ENCODE peak calls at places on chromosomes 6 and 20, in five cellular contexts. One of them, this sample, is unnamed.

GRCh38 chr6:34657307-34657978 is 39.1 kb downstream of the ILRUN start:
- DNase-seq in activated naive CD8-positive, alpha-beta T cell treated with anti-CD3 and anti-CD28 coated beads for 36 hours: no peak
- DNase-seq in stimulated activated CD8-positive, alpha-beta memory T cell treated with anti-CD3 and anti-CD28 coated beads, Interleukin-7, amount 100 ng/mL, for 1 hour: no peak
- DNase-seq in activated gamma-delta T cell treated with Interleukin-2 at 50 U/mL for 16 hours: no peak
- DNase-seq in naive thymus-derived CD8-positive, alpha-beta T cell: no peak
- DNase-seq in this sample: peak; percentile 76

GRCh38 chr6:36204068-36204753 is 7.7 kb downstream of the BRPF3 start:
- DNase-seq in naive thymus-derived CD8-positive, alpha-beta T cell: peak; percentile 79
- DNase-seq in activated gamma-delta T cell treated with Interleukin-2 at 50 U/mL for 16 hours: peak; percentile 59
- DNase-seq in stimulated activated CD8-positive, alpha-beta memory T cell treated with anti-CD3 and anti-CD28 coated beads, Interleukin-7, amount 100 ng/mL, for 1 hour: peak; percentile 42
- DNase-seq in activated naive CD8-positive, alpha-beta T cell treated with anti-CD3 and anti-CD28 coated beads for 36 hours: peak; percentile 52
- DNase-seq in this sample: no peak

GRCh38 chr20:13464702-13465101 is 174.0 kb downstream of the TASP1 start:
- DNase-seq in activated gamma-delta T cell treated with Interleukin-2 at 50 U/mL for 16 hours: no peak
- DNase-seq in naive thymus-derived CD8-positive, alpha-beta T cell: no peak
- DNase-seq in stimulated activated CD8-positive, alpha-beta memory T cell treated with anti-CD3 and anti-CD28 coated beads, Interleukin-7, amount 100 ng/mL, for 1 hour: no peak
- DNase-seq in activated naive CD8-positive, alpha-beta T cell treated with anti-CD3 and anti-CD28 coated beads for 36 hours: no peak
- DNase-seq in this sample: no peak

GRCh38 chr20:44014807-44015732 is 100.4 kb downstream of the TOX2 start:
- DNase-seq in stimulated activated CD8-positive, alpha-beta memory T cell treated with anti-CD3 and anti-CD28 coated beads, Interleukin-7, amount 100 ng/mL, for 1 hour: no peak
- DNase-seq in activated gamma-delta T cell treated with Interleukin-2 at 50 U/mL for 16 hours: no peak
- DNase-seq in activated naive CD8-positive, alpha-beta T cell treated with anti-CD3 and anti-CD28 coated beads for 36 hours: no peak
- DNase-seq in naive thymus-derived CD8-positive, alpha-beta T cell: peak; percentile 1
- DNase-seq in this sample: peak; percentile 40

GRCh38 chr20:25081065-25081729 is 744 bp downstream of the VSX1 start:
- DNase-seq in activated naive CD8-positive, alpha-beta T cell treated with anti-CD3 and anti-CD28 coated beads for 36 hours: peak; percentile 55
- DNase-seq in stimulated activated CD8-positive, alpha-beta memory T cell treated with anti-CD3 and anti-CD28 coated beads, Interleukin-7, amount 100 ng/mL, for 1 hour: no peak
- DNase-seq in activated gamma-delta T cell treated with Interleukin-2 at 50 U/mL for 16 hours: peak; percentile 41
- DNase-seq in naive thymus-derived CD8-positive, alpha-beta T cell: no peak
- DNase-seq in this sample: no peak

GRCh38 chr20:47349365-47350180 is 6.9 kb downstream of the ZMYND8 start:
- DNase-seq in activated naive CD8-positive, alpha-beta T cell treated with anti-CD3 and anti-CD28 coated beads for 36 hours: no peak
- DNase-seq in naive thymus-derived CD8-positive, alpha-beta T cell: no peak
- DNase-seq in stimulated activated CD8-positive, alpha-beta memory T cell treated with anti-CD3 and anti-CD28 coated beads, Interleukin-7, amount 100 ng/mL, for 1 hour: no peak
- DNase-seq in activated gamma-delta T cell treated with Interleukin-2 at 50 U/mL for 16 hours: no peak
- DNase-seq in this sample: peak; percentile 21

GRCh38 chr20:35695245-35695749 is 3.9 kb downstream of the NFS1 start:
- DNase-seq in naive thymus-derived CD8-positive, alpha-beta T cell: no peak
- DNase-seq in activated gamma-delta T cell treated with Interleukin-2 at 50 U/mL for 16 hours: no peak
- DNase-seq in stimulated activated CD8-positive, alpha-beta memory T cell treated with anti-CD3 and anti-CD28 coated beads, Interleukin-7, amount 100 ng/mL, for 1 hour: no peak
- DNase-seq in activated naive CD8-positive, alpha-beta T cell treated with anti-CD3 and anti-CD28 coated beads for 36 hours: no peak
- DNase-seq in this sample: no peak

GRCh38 chr20:4065405-4065841 is 50.1 kb upstream of the RNF24 start:
- DNase-seq in stimulated activated CD8-positive, alpha-beta memory T cell treated with anti-CD3 and anti-CD28 coated beads, Interleukin-7, amount 100 ng/mL, for 1 hour: no peak
- DNase-seq in naive thymus-derived CD8-positive, alpha-beta T cell: no peak
- DNase-seq in activated gamma-delta T cell treated with Interleukin-2 at 50 U/mL for 16 hours: no peak
- DNase-seq in activated naive CD8-positive, alpha-beta T cell treated with anti-CD3 and anti-CD28 coated beads for 36 hours: no peak
- DNase-seq in this sample: no peak

GRCh38 chr6:117206951-117207687 is 58.2 kb upstream of the VGLL2 start:
- DNase-seq in stimulated activated CD8-positive, alpha-beta memory T cell treated with anti-CD3 and anti-CD28 coated beads, Interleukin-7, amount 100 ng/mL, for 1 hour: no peak
- DNase-seq in naive thymus-derived CD8-positive, alpha-beta T cell: no peak
- DNase-seq in activated gamma-delta T cell treated with Interleukin-2 at 50 U/mL for 16 hours: no peak
- DNase-seq in activated naive CD8-positive, alpha-beta T cell treated with anti-CD3 and anti-CD28 coated beads for 36 hours: no peak
- DNase-seq in this sample: no peak

GRCh38 chr20:39660251-39660650 is 698.1 kb downstream of the DHX35 start:
- DNase-seq in activated naive CD8-positive, alpha-beta T cell treated with anti-CD3 and anti-CD28 coated beads for 36 hours: no peak
- DNase-seq in naive thymus-derived CD8-positive, alpha-beta T cell: no peak
- DNase-seq in stimulated activated CD8-positive, alpha-beta memory T cell treated with anti-CD3 and anti-CD28 coated beads, Interleukin-7, amount 100 ng/mL, for 1 hour: no peak
- DNase-seq in activated gamma-delta T cell treated with Interleukin-2 at 50 U/mL for 16 hours: no peak
- DNase-seq in this sample: no peak

GRCh38 chr6:14068133-14068532 is 49.4 kb upstream of the CD83 start:
- DNase-seq in naive thymus-derived CD8-positive, alpha-beta T cell: no peak
- DNase-seq in activated naive CD8-positive, alpha-beta T cell treated with anti-CD3 and anti-CD28 coated beads for 36 hours: no peak
- DNase-seq in activated gamma-delta T cell treated with Interleukin-2 at 50 U/mL for 16 hours: no peak
- DNase-seq in stimulated activated CD8-positive, alpha-beta memory T cell treated with anti-CD3 and anti-CD28 coated beads, Interleukin-7, amount 100 ng/mL, for 1 hour: no peak
- DNase-seq in this sample: no peak

GRCh38 chr6:121651420-121651819 is 216.0 kb downstream of the GJA1 start:
- DNase-seq in stimulated activated CD8-positive, alpha-beta memory T cell treated with anti-CD3 and anti-CD28 coated beads, Interleukin-7, amount 100 ng/mL, for 1 hour: no peak
- DNase-seq in naive thymus-derived CD8-positive, alpha-beta T cell: no peak
- DNase-seq in activated naive CD8-positive, alpha-beta T cell treated with anti-CD3 and anti-CD28 coated beads for 36 hours: no peak
- DNase-seq in activated gamma-delta T cell treated with Interleukin-2 at 50 U/mL for 16 hours: no peak
- DNase-seq in this sample: no peak

GRCh38 chr6:28729501-28730402 is 194.0 kb downstream of the TRIM27 start:
- DNase-seq in activated naive CD8-positive, alpha-beta T cell treated with anti-CD3 and anti-CD28 coated beads for 36 hours: no peak
- DNase-seq in naive thymus-derived CD8-positive, alpha-beta T cell: no peak
- DNase-seq in activated gamma-delta T cell treated with Interleukin-2 at 50 U/mL for 16 hours: no peak
- DNase-seq in stimulated activated CD8-positive, alpha-beta memory T cell treated with anti-CD3 and anti-CD28 coated beads, Interleukin-7, amount 100 ng/mL, for 1 hour: no peak
- DNase-seq in this sample: no peak

GRCh38 chr20:11797161-11797560 is 120.5 kb upstream of the BTBD3 start:
- DNase-seq in activated naive CD8-positive, alpha-beta T cell treated with anti-CD3 and anti-CD28 coated beads for 36 hours: no peak
- DNase-seq in activated gamma-delta T cell treated with Interleukin-2 at 50 U/mL for 16 hours: no peak
- DNase-seq in naive thymus-derived CD8-positive, alpha-beta T cell: no peak
- DNase-seq in stimulated activated CD8-positive, alpha-beta memory T cell treated with anti-CD3 and anti-CD28 coated beads, Interleukin-7, amount 100 ng/mL, for 1 hour: no peak
- DNase-seq in this sample: no peak

GRCh38 chr20:2817341-2817726 is 1.2 kb downstream of the TMEM239 start:
- DNase-seq in stimulated activated CD8-positive, alpha-beta memory T cell treated with anti-CD3 and anti-CD28 coated beads, Interleukin-7, amount 100 ng/mL, for 1 hour: no peak
- DNase-seq in activated gamma-delta T cell treated with Interleukin-2 at 50 U/mL for 16 hours: no peak
- DNase-seq in naive thymus-derived CD8-positive, alpha-beta T cell: no peak
- DNase-seq in activated naive CD8-positive, alpha-beta T cell treated with anti-CD3 and anti-CD28 coated beads for 36 hours: no peak
- DNase-seq in this sample: no peak

GRCh38 chr20:41509801-41510200 is 108.4 kb downstream of the CHD6 start:
- DNase-seq in activated naive CD8-positive, alpha-beta T cell treated with anti-CD3 and anti-CD28 coated beads for 36 hours: no peak
- DNase-seq in naive thymus-derived CD8-positive, alpha-beta T cell: no peak
- DNase-seq in activated gamma-delta T cell treated with Interleukin-2 at 50 U/mL for 16 hours: no peak
- DNase-seq in stimulated activated CD8-positive, alpha-beta memory T cell treated with anti-CD3 and anti-CD28 coated beads, Interleukin-7, amount 100 ng/mL, for 1 hour: no peak
- DNase-seq in this sample: no peak

GRCh38 chr6:12608016-12608860 is 108.3 kb upstream of the PHACTR1 start:
- DNase-seq in activated naive CD8-positive, alpha-beta T cell treated with anti-CD3 and anti-CD28 coated beads for 36 hours: no peak
- DNase-seq in naive thymus-derived CD8-positive, alpha-beta T cell: no peak
- DNase-seq in activated gamma-delta T cell treated with Interleukin-2 at 50 U/mL for 16 hours: no peak
- DNase-seq in stimulated activated CD8-positive, alpha-beta memory T cell treated with anti-CD3 and anti-CD28 coated beads, Interleukin-7, amount 100 ng/mL, for 1 hour: no peak
- DNase-seq in this sample: no peak

GRCh38 chr6:33126101-33126714 is 50.4 kb downstream of the HLA-DPB1 start:
- DNase-seq in activated gamma-delta T cell treated with Interleukin-2 at 50 U/mL for 16 hours: peak; percentile 62
- DNase-seq in naive thymus-derived CD8-positive, alpha-beta T cell: peak; percentile 72
- DNase-seq in stimulated activated CD8-positive, alpha-beta memory T cell treated with anti-CD3 and anti-CD28 coated beads, Interleukin-7, amount 100 ng/mL, for 1 hour: peak; percentile 13
- DNase-seq in activated naive CD8-positive, alpha-beta T cell treated with anti-CD3 and anti-CD28 coated beads for 36 hours: peak; percentile 46
- DNase-seq in this sample: no peak

This sample was measured in NCI-H1105 treated with DMSO at 0.1 percent for 48 hours.